ENCODE peak calls at places on chromosomes 3 and 15, in ten cellular contexts. A is fibroblast of lung, T is ovary, N is PC-9, X is esophagus muscularis mucosa, D is colonic mucosa, U is aorta, I is psoas muscle, O is MM.1S, W is GM06990. B is an unnamed sample.

GRCh38 chr15:27479232-27480140 is 508.5 kb downstream of the GABRG3 start:
- DNase-seq in A (no peak), T (no peak), N (no peak), X (peak; percentile 90), D (no peak), U (no peak), I (no peak), O (no peak), W (no peak), B (no peak)

GRCh38 chr15:74400915-74401757 is 32.6 kb downstream of the SEMA7A start:
- DNase-seq in A (no peak), T (no peak), N (peak; percentile 70), X (no peak), D (no peak), U (no peak), I (no peak), O (peak; percentile 87), W (peak; percentile 76), B (no peak)

GRCh38 chr3:30044515-30044914 is 561.9 kb upstream of the TGFBR2 start:
- DNase-seq in A (no peak), T (no peak), N (no peak), X (no peak), D (no peak), U (no peak), I (no peak), O (no peak), W (no peak), B (no peak)

GRCh38 chr3:49714728-49715550 is 4.5 kb downstream of the AMIGO3 start:
- DNase-seq in A (no peak), T (no peak), N (no peak), X (no peak), D (no peak), U (peak; percentile 74), I (no peak), O (no peak), W (no peak), B (no peak)

GRCh38 chr15:76185716-76186115 is 125.6 kb downstream of the ETFA start:
- DNase-seq in A (peak; percentile 81), T (no peak), N (peak; percentile 48), X (no peak), D (peak; percentile 42), U (no peak), I (no peak), O (peak; percentile 49), W (peak; percentile 31), B (peak; percentile 57)

GRCh38 chr3:135237371-135237770 is 442.3 kb downstream of the EPHB1 start:
- DNase-seq in A (no peak), T (no peak), N (no peak), X (no peak), D (no peak), U (no peak), I (no peak), O (no peak), W (no peak), B (no peak)

GRCh38 chr15:101799665-101800064 is 3.6 kb upstream of the OR4F6 start:
- DNase-seq in A (no peak), T (no peak), N (no peak), X (no peak), D (no peak), U (no peak), I (no peak), O (no peak), W (no peak), B (no peak)

GRCh38 chr3:110420158-110420641 is 651.4 kb upstream of the NECTIN3 start:
- DNase-seq in A (peak; percentile 93), T (no peak), N (no peak), X (no peak), D (no peak), U (no peak), I (no peak), O (no peak), W (no peak), B (no peak)

GRCh38 chr3:42247576-42248027 is 18.4 kb downstream of the CCK start:
- DNase-seq in A (peak; percentile 66), T (no peak), N (peak; percentile 64), X (no peak), D (peak; percentile 50), U (no peak), I (no peak), O (peak; percentile 87), W (peak; percentile 51), B (peak; percentile 66)

GRCh38 chr15:34812369-34812768 is 17.0 kb upstream of the ACTC1 start:
- DNase-seq in A (peak; percentile 72), T (no peak), N (no peak), X (no peak), D (no peak), U (no peak), I (no peak), O (peak; percentile 37), W (no peak), B (no peak)

GRCh38 chr3:196753201-196753600 is 13.5 kb downstream of the PAK2 start:
- DNase-seq in A (no peak), T (no peak), N (no peak), X (no peak), D (no peak), U (no peak), I (no peak), O (no peak), W (no peak), B (no peak)

GRCh38 chr3:195386739-195387138 is 56.1 kb downstream of the ACAP2 start:
- DNase-seq in A (no peak), T (no peak), N (peak; percentile 26), X (no peak), D (no peak), U (no peak), I (no peak), O (no peak), W (no peak), B (no peak)

GRCh38 chr3:195388380-195388779 is 54.4 kb downstream of the ACAP2 start:
- DNase-seq in A (no peak), T (no peak), N (no peak), X (no peak), D (peak; percentile 57), U (no peak), I (no peak), O (no peak), W (no peak), B (no peak)

GRCh38 chr3:195384952-195385351 is 57.9 kb downstream of the ACAP2 start:
- DNase-seq in A (no peak), T (no peak), N (peak; percentile 6), X (no peak), D (no peak), U (no peak), I (no peak), O (no peak), W (no peak), B (peak; percentile 55)

DNA sequence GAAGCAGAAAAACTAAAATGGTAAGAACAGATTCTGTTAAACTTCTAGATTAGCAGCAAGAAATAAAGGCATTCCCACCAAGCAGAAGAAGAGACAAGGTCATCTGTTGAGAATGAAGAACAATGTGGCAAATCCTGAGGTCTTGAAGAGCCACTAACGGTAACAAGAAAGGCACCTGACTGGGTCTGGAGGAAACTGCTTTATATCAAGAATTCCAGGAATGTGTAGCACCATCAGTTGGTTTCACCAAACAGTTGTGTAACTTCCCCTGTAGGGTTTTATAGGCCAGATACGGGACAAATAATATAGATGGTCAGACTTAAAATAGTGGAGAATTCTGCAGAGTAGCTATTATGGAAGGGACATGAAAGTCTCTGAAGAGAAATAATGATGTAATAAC is 57.3 kb downstream of the ACAP2 start:
- DNase-seq in A (no peak), T (no peak), N (peak; percentile 10), X (no peak), D (no peak), U (no peak), I (no peak), O (no peak), W (no peak), B (peak; percentile 14)
- H3K36me3 ChIP-seq in A (no peaks in the 10 kb centered on the region), T (no peaks in the 10 kb centered on the region), N (peaks cover 9% of the 10 kb centered on the region), X (no peaks in the 10 kb centered on the region), D (no peaks in the 10 kb centered on the region), U (peaks cover 5% of the 10 kb centered on the region), I (no peaks in the 10 kb centered on the region), O (no peaks in the 10 kb centered on the region), W (no peaks in the 10 kb centered on the region), B (no peaks in the 10 kb centered on the region)

DNA sequence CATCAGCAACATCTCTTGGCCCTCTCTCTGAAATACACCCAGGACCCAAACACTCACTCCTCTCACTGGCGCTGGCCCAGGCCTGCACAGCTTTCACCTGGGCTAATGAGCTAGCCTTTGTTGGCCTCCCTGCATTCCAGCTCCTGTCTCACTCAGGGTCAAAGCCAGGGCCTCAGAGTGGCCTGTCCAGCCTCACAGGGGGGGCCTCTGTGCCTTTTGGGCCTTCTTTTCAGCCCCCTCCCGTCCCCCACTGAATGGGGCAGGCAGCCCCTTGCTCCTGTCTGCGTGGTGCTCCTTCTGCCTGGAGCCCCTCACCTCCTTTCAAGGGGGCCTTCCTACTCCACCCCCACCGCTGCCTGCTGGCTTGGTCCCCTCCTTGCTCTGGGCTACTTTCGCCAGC is 59.0 kb upstream of the PRR23E start:
- DNase-seq in A (no peak), T (no peak), N (no peak), X (no peak), D (no peak), U (no peak), I (no peak), O (no peak), W (no peak), B (no peak)
- H3K27me3 ChIP-seq in A (peaks cover 21% of the 10 kb centered on the region), T (no peaks in the 10 kb centered on the region), N (peaks cover 41% of the 10 kb centered on the region), X (no peaks in the 10 kb centered on the region), D (peaks cover 29% of the 10 kb centered on the region), U (no peaks in the 10 kb centered on the region), I (no peaks in the 10 kb centered on the region), O (peaks cover 62% of the 10 kb centered on the region), W (peaks cover 4% of the 10 kb centered on the region), B (no peaks in the 10 kb centered on the region)

GRCh38 chr15:40852529-40852928 is 8.7 kb downstream of the SPINT1 start:
- DNase-seq in A (no peak), T (no peak), N (no peak), X (no peak), D (peak; percentile 83), U (peak; percentile 2), I (no peak), O (no peak), W (no peak), B (no peak)

GRCh38 chr15:40853241-40853890 is 9.5 kb downstream of the SPINT1 start:
- DNase-seq in A (no peak), T (no peak), N (no peak), X (no peak), D (no peak), U (peak; percentile 55), I (no peak), O (no peak), W (no peak), B (no peak)

GRCh38 chr15:40854161-40854560 is 10.3 kb downstream of the SPINT1 start:
- DNase-seq in A (no peak), T (no peak), N (no peak), X (no peak), D (no peak), U (peak; percentile 62), I (no peak), O (no peak), W (no peak), B (no peak)

GRCh38 chr15:40847225-40847961 is 3.5 kb downstream of the SPINT1 start:
- DNase-seq in A (no peak), T (no peak), N (peak; percentile 77), X (no peak), D (peak; percentile 97), U (peak; percentile 67), I (peak; percentile 30), O (peak; percentile 70), W (peak; percentile 32), B (peak; percentile 90)

GRCh38 chr15:40850576-40851112 is 6.8 kb downstream of the SPINT1 start:
- DNase-seq in A (no peak), T (no peak), N (no peak), X (no peak), D (no peak), U (peak; percentile 42), I (no peak), O (no peak), W (no peak), B (no peak)
- H3K36me3 ChIP-seq in A (no peaks in the 10 kb centered on the region), T (no peaks in the 10 kb centered on the region), N (peaks cover 4% of the 10 kb centered on the region), X (no peaks in the 10 kb centered on the region), D (no peaks in the 10 kb centered on the region), U (no peaks in the 10 kb centered on the region), I (no peaks in the 10 kb centered on the region), O (no peaks in the 10 kb centered on the region), W (no peaks in the 10 kb centered on the region), B (peaks cover 9% of the 10 kb centered on the region)

GRCh38 chr15:66023322-66023972 is 154.2 kb downstream of the RAB11A start:
- DNase-seq in A (no peak), T (no peak), N (no peak), X (no peak), D (no peak), U (no peak), I (no peak), O (no peak), W (no peak), B (no peak)
- H3K27me3 ChIP-seq in A (no peaks in the 10 kb centered on the region), T (no peaks in the 10 kb centered on the region), N (no peaks in the 10 kb centered on the region), X (no peaks in the 10 kb centered on the region), D (no peaks in the 10 kb centered on the region), U (no peaks in the 10 kb centered on the region), I (no peaks in the 10 kb centered on the region), O (peaks cover 10% of the 10 kb centered on the region), W (no peaks in the 10 kb centered on the region), B (no peaks in the 10 kb centered on the region)

B was measured in Caco-2.